ENCODE peak calls at places on chromosomes 13 and 19, in ten cellular contexts. J is GM10248; G is smooth muscle cell of the brain vasculature; Y is CD8-positive, alpha-beta T cell; N is activated gamma-delta T cell treated with Interleukin-2 at 50 U/mL for 16 hours; R is stimulated activated CD4-positive, alpha-beta T cell treated with anti-CD3 and anti-CD28 coated beads, TNF-alpha, amount 100 ng/mL, for 4 hours; F is LNCaP clone FGC; M is astrocyte; K is stromal cell of bone marrow; T is OCI-LY7. I is an unnamed sample.

GRCh38 chr13:76886292-76887061 is at the start of gene KCTD12:
- DNase-seq in R (peak), F (no peak), T (peak), Y (peak), J (peak), N (peak), M (peak), G (peak), K (peak), I (peak)

GRCh38 chr13:102580552-102581169 is 16.1 kb upstream of the TPP2 start:
- DNase-seq in T (peak), N (peak), G (peak), M (peak), K (peak), Y (peak), J (peak), R (no peak), F (peak), I (peak)

GRCh38 chr19:38544569-38545315 is 73.0 kb downstream of the MAP4K1 start:
- DNase-seq in G (no peak), T (peak), N (no peak), Y (no peak), F (peak), R (no peak), J (no peak), M (no peak), K (no peak), I (no peak)

GRCh38 chr19:1069009-1069779 is 2.2 kb downstream of the ARHGAP45 start:
- DNase-seq in M (no peak), J (peak), T (peak), F (no peak), R (no peak), G (no peak), Y (peak), N (peak), K (no peak), I (peak)

GRCh38 chr13:48645845-48646244 is 7.9 kb upstream of the CYSLTR2 start:
- DNase-seq in F (no peak), R (no peak), G (no peak), J (no peak), T (no peak), K (no peak), M (no peak), Y (no peak), N (no peak), I (no peak)

GRCh38 chr13:47929156-47929555 is 71.9 kb downstream of the SUCLA2 start:
- DNase-seq in F (no peak), K (no peak), R (no peak), Y (no peak), J (no peak), M (peak), G (no peak), N (no peak), T (no peak), I (no peak)

GRCh38 chr13:64371045-64371444 is 2859.1 kb downstream of the PCDH9 start:
- DNase-seq in Y (no peak), J (no peak), R (no peak), N (no peak), G (no peak), K (no peak), F (no peak), M (peak), T (no peak), I (no peak)

GRCh38 chr13:75399168-75399878 is 82.6 kb downstream of the TBC1D4 start:
- DNase-seq in T (no peak), J (no peak), K (no peak), F (no peak), G (no peak), N (no peak), M (peak), Y (no peak), R (no peak), I (no peak)

GRCh38 chr19:5086232-5086631 is 117.3 kb downstream of the KDM4B start:
- DNase-seq in K (no peak), Y (no peak), G (no peak), F (no peak), N (no peak), R (no peak), J (no peak), M (no peak), T (no peak), I (no peak)

GRCh38 chr19:45476349-45476717 is 8.5 kb downstream of the FOSB start:
- DNase-seq in M (no peak), T (no peak), Y (no peak), N (no peak), F (no peak), G (no peak), R (no peak), J (no peak), K (no peak), I (no peak)

GRCh38 chr19:8631425-8631819 is 989 bp downstream of the NFILZ start:
- DNase-seq in J (no peak), M (peak), K (no peak), T (no peak), N (no peak), G (peak), R (no peak), F (no peak), Y (no peak), I (no peak)

GRCh38 chr13:25032160-25032559 is 63.8 kb upstream of the PABPC3 start:
- DNase-seq in M (no peak), J (no peak), F (no peak), G (no peak), Y (no peak), K (no peak), T (no peak), R (no peak), N (no peak), I (no peak)

GRCh38 chr19:48248081-48248833 is 7.5 kb downstream of the CARD8 start:
- DNase-seq in N (no peak), M (no peak), J (no peak), Y (no peak), F (no peak), T (no peak), R (no peak), K (no peak), G (no peak), I (no peak)

GRCh38 chr13:99396446-99396845 is 89.2 kb upstream of the GPR183 start:
- DNase-seq in R (no peak), M (no peak), G (no peak), N (no peak), K (no peak), Y (no peak), J (no peak), F (no peak), T (no peak), I (no peak)

I was measured in endothelial cell of umbilical vein.